ENCODE peak calls at places on chromosomes 2 and 18, in four cellular contexts. One of them, this sample, is unnamed.

GRCh38 chr2:149219853-149220252 is 110.5 kb upstream of the LYPD6 start:
- DNase-seq in prostate gland: no peak
- DNase-seq in tibial artery: no peak
- DNase-seq in upper lobe of left lung: no peak
- DNase-seq in this sample: no peak

GRCh38 chr18:62152844-62153243 is 34.0 kb downstream of the PIGN start:
- DNase-seq in prostate gland: no peak
- DNase-seq in upper lobe of left lung: no peak
- DNase-seq in tibial artery: no peak
- DNase-seq in this sample: no peak

GRCh38 chr2:85753525-85754312 is at the start of gene ATOH8:
- DNase-seq in upper lobe of left lung: peak; percentile 95
- DNase-seq in prostate gland: peak; percentile 72
- DNase-seq in tibial artery: peak; percentile 81
- DNase-seq in this sample: peak; percentile 68

GRCh38 chr18:6219116-6219717 is 195.5 kb downstream of the L3MBTL4 start:
- DNase-seq in tibial artery: no peak
- DNase-seq in upper lobe of left lung: no peak
- DNase-seq in prostate gland: no peak
- DNase-seq in this sample: no peak

GRCh38 chr2:200585730-200586643 is at the start of gene AOX1:
- DNase-seq in prostate gland: peak; percentile 64
- DNase-seq in tibial artery: peak; percentile 85
- DNase-seq in upper lobe of left lung: peak; percentile 89
- DNase-seq in this sample: peak; percentile 33

GRCh38 chr2:204108301-204108700 is 171.7 kb downstream of the ICOS start:
- DNase-seq in prostate gland: no peak
- DNase-seq in tibial artery: no peak
- DNase-seq in upper lobe of left lung: no peak
- DNase-seq in this sample: no peak

GRCh38 chr2:181885096-181885495 is 6.4 kb upstream of the ITPRID2 start:
- DNase-seq in upper lobe of left lung: no peak
- DNase-seq in prostate gland: no peak
- DNase-seq in tibial artery: no peak
- DNase-seq in this sample: no peak

GRCh38 chr2:69436594-69436936 is 670 bp downstream of the NFU1 start:
- DNase-seq in prostate gland: peak; percentile 8
- DNase-seq in upper lobe of left lung: no peak
- DNase-seq in tibial artery: no peak
- DNase-seq in this sample: no peak

GRCh38 chr18:31509571-31509970 is 11.6 kb downstream of the DSG2 start:
- DNase-seq in prostate gland: no peak
- DNase-seq in upper lobe of left lung: no peak
- DNase-seq in tibial artery: no peak
- DNase-seq in this sample: no peak
- H3K27ac ChIP-seq in prostate gland: no peak overlapping the region
- H3K27ac ChIP-seq in upper lobe of left lung: no peak overlapping the region
- H3K27ac ChIP-seq in tibial artery: no peak overlapping the region
- H3K27ac ChIP-seq in this sample: no peak overlapping the region

GRCh38 chr2:119523383-119523958 is 812 bp downstream of the SCTR start:
- DNase-seq in prostate gland: no peak
- DNase-seq in tibial artery: no peak
- DNase-seq in upper lobe of left lung: peak; percentile 46
- DNase-seq in this sample: no peak

GRCh38 chr2:119525574-119525973 is 1.3 kb upstream of the SCTR start:
- DNase-seq in upper lobe of left lung: no peak
- DNase-seq in prostate gland: no peak
- DNase-seq in tibial artery: no peak
- DNase-seq in this sample: no peak

GRCh38 chr2:119531292-119531691 is 7.0 kb upstream of the SCTR start:
- DNase-seq in upper lobe of left lung: no peak
- DNase-seq in tibial artery: no peak
- DNase-seq in prostate gland: no peak
- DNase-seq in this sample: no peak

GRCh38 chr2:119523959-119524694 is at the start of gene SCTR:
- DNase-seq in prostate gland: no peak
- DNase-seq in tibial artery: no peak
- DNase-seq in upper lobe of left lung: peak; percentile 86
- DNase-seq in this sample: no peak

DNA sequence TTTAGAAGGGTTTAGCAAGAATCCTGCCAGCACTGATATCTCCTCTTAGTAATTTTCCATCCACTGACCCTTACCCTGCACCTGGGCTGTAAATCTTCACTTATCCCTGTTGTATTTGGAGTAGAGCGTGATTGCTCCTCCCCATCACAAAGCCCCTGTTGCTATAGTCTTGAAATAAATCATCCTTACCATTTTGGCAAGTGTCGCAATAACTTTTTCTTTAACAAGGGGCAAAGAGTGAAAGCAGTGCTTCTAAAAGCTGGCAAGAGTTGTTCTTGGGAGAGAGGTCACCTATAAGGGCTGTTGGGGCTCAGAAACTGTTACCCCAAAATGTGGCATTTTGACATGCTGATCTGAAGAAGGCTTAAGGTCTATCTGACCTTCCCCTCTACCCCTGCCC is 3.8 kb upstream of the SCTR start:
- DNase-seq in upper lobe of left lung: no peak
- DNase-seq in tibial artery: no peak
- DNase-seq in prostate gland: no peak
- DNase-seq in this sample: no peak
- H3K27me3 ChIP-seq in upper lobe of left lung: no peaks in the 10 kb centered on the region
- H3K27me3 ChIP-seq in tibial artery: no peaks in the 10 kb centered on the region
- H3K27me3 ChIP-seq in prostate gland: peaks cover 16% of the 10 kb centered on the region
- H3K27me3 ChIP-seq in this sample: peaks cover 15% of the 10 kb centered on the region

DNA sequence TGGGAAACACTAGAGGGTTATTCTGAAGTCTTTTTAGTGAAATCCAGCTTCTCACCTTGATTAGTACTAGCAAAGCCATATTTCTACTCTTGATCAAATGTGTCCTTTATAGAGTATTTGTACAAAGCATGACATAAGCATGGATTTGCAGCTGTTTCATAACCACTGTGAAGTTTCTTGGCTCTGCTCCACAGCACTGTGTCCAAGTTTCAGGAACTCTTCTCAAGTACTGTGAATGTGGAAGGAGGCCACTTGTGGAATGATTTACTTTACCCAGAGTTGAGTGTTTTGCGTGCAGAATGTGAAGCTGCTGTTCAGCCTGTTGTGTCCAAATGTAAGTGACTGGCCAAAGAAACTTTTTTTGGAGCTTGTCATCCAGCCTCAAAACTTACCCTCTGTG is 16.2 kb upstream of the MAPRE2 start:
- DNase-seq in tibial artery: peak; percentile 82
- DNase-seq in upper lobe of left lung: no peak
- DNase-seq in prostate gland: peak; percentile 34
- DNase-seq in this sample: no peak
- H3K27ac ChIP-seq in tibial artery: peak overlapping the region; percentile 54
- H3K27ac ChIP-seq in upper lobe of left lung: no peak overlapping the region
- H3K27ac ChIP-seq in prostate gland: no peak overlapping the region
- H3K27ac ChIP-seq in this sample: no peak overlapping the region

GRCh38 chr2:161414385-161415040 is 1.6 kb upstream of the TBR1 start:
- DNase-seq in upper lobe of left lung: peak; percentile 89
- DNase-seq in tibial artery: no peak
- DNase-seq in prostate gland: no peak
- DNase-seq in this sample: no peak
- H3K27me3 ChIP-seq in upper lobe of left lung: no peaks in the 10 kb centered on the region
- H3K27me3 ChIP-seq in tibial artery: no peaks in the 10 kb centered on the region
- H3K27me3 ChIP-seq in prostate gland: peaks cover 35% of the 10 kb centered on the region
- H3K27me3 ChIP-seq in this sample: peaks cover 39% of the 10 kb centered on the region

This sample was measured in dorsolateral prefrontal cortex.